ENCODE peak calls at places on chromosomes 16 and 17, in nine cellular contexts. M is left kidney; V is natural killer cell; Z is cardiac muscle cell; U is activated naive CD4-positive, alpha-beta T cell treated with anti-CD3 and anti-CD28 coated beads for 36 hours; F is spleen; C is A172; K is T-helper 22 cell; H is heart right ventricle. S is an unnamed sample.

GRCh38 chr16:75042423-75043174 is 43.8 kb downstream of the ZNRF1 start:
- DNase-seq in M (no peak), V (no peak), Z (no peak), U (no peak), F (no peak), C (no peak), K (no peak), H (no peak), S (no peak)

GRCh38 chr16:75250089-75250808 is 1.2 kb downstream of the BCAR1 start:
- DNase-seq in M (no peak), V (no peak), Z (no peak), U (no peak), F (no peak), C (no peak), K (no peak), H (peak; percentile 62), S (no peak)

GRCh38 chr16:19114359-19115147 is 789 bp downstream of the ITPRIPL2 start:
- DNase-seq in M (peak; percentile 79), V (no peak), Z (peak; percentile 73), U (no peak), F (peak; percentile 83), C (peak; percentile 43), K (no peak), H (peak; percentile 72), S (no peak)

GRCh38 chr17:52201764-52202571 is 43.5 kb upstream of the CA10 start:
- DNase-seq in M (no peak), V (no peak), Z (no peak), U (no peak), F (no peak), C (no peak), K (no peak), H (no peak), S (no peak)

GRCh38 chr16:56041556-56042140 is 149.6 kb upstream of the GNAO1 start:
- DNase-seq in M (peak; percentile 76), V (no peak), Z (no peak), U (peak; percentile 41), F (no peak), C (peak; percentile 0), K (peak; percentile 0), H (peak; percentile 15), S (no peak)

GRCh38 chr17:74825952-74826713 is 33.6 kb downstream of the GRIN2C start:
- DNase-seq in M (peak; percentile 55), V (no peak), Z (no peak), U (no peak), F (no peak), C (peak; percentile 52), K (no peak), H (no peak), S (no peak)

GRCh38 chr17:7740481-7741001 is 23.0 kb downstream of the DNAH2 start:
- DNase-seq in M (no peak), V (no peak), Z (no peak), U (no peak), F (no peak), C (peak; percentile 29), K (no peak), H (no peak), S (no peak)

GRCh38 chr16:64437706-64438329 is 684.0 kb downstream of the CDH11 start:
- DNase-seq in M (peak; percentile 79), V (no peak), Z (peak; percentile 25), U (no peak), F (no peak), C (no peak), K (no peak), H (peak; percentile 23), S (no peak)

GRCh38 chr17:79800325-79801155 is 3.7 kb upstream of the CBX8 start:
- DNase-seq in M (peak; percentile 78), V (no peak), Z (peak; percentile 63), U (peak; percentile 82), F (no peak), C (peak; percentile 31), K (no peak), H (no peak), S (no peak)